ENCODE peak calls at places on chromosomes 13 and 19, in seven cellular contexts. C, J, L, Q, K, W and N are unnamed samples.

GRCh38 chr19:38417544-38418506 is 8.2 kb downstream of the RASGRP4 start:
- DNase-seq in L (peak), Q (peak), J (no peak), W (no peak), K (peak), C (peak), N (peak)

GRCh38 chr19:58579473-58580142 is 6.5 kb upstream of the MZF1 start:
- DNase-seq in L (no peak), Q (no peak), C (no peak), J (no peak), K (peak), W (no peak), N (no peak)

GRCh38 chr19:27746691-27747380 is 1466.1 kb downstream of the UQCRFS1 start:
- DNase-seq in J (no peak), L (peak), W (no peak), C (peak), Q (no peak), K (peak), N (no peak)

GRCh38 chr13:99323488-99323887 is 16.3 kb upstream of the GPR183 start:
- DNase-seq in L (no peak), Q (no peak), J (no peak), W (no peak), C (no peak), K (no peak), N (no peak)

GRCh38 chr19:17779281-17779930 is 15.5 kb upstream of the B3GNT3 start:
- DNase-seq in L (no peak), Q (no peak), W (peak), J (no peak), K (peak), C (peak), N (peak)

GRCh38 chr19:19461671-19462622 is 53.4 kb downstream of the TSSK6 start:
- DNase-seq in L (peak), Q (no peak), C (peak), K (peak), J (no peak), W (peak), N (no peak)

GRCh38 chr13:49517461-49517860 is 21.7 kb downstream of the PHF11 start:
- DNase-seq in J (no peak), L (no peak), K (no peak), W (no peak), C (peak), Q (no peak), N (no peak)

GRCh38 chr13:39900106-39900750 is 244.8 kb downstream of the COG6 start:
- DNase-seq in J (no peak), Q (no peak), L (no peak), C (peak), W (no peak), K (no peak), N (no peak)

GRCh38 chr13:87274209-87274819 is 396.9 kb upstream of the SLITRK5 start:
- DNase-seq in Q (no peak), J (no peak), L (peak), C (peak), K (no peak), W (no peak), N (no peak)

GRCh38 chr13:48975101-48975925 is at the start of gene FNDC3A:
- DNase-seq in J (no peak), W (peak), Q (peak), C (peak), K (peak), L (peak), N (peak)

GRCh38 chr13:21637296-21637695 is 33.3 kb upstream of the MICU2 start:
- DNase-seq in K (peak), Q (peak), W (no peak), C (peak), L (peak), J (no peak), N (peak)

GRCh38 chr19:30393046-30393445 is 20.9 kb downstream of the ZNF536 start:
- DNase-seq in Q (no peak), C (no peak), L (no peak), K (no peak), W (no peak), J (no peak), N (no peak)

GRCh38 chr19:37691881-37692504 is 27.6 kb downstream of the ZNF607 start:
- DNase-seq in K (peak), L (peak), J (peak), W (peak), Q (peak), C (peak), N (no peak)

GRCh38 chr13:98460519-98460918 is 116.4 kb downstream of the STK24 start:
- DNase-seq in K (no peak), L (no peak), C (no peak), J (no peak), Q (no peak), W (no peak), N (no peak)

GRCh38 chr13:43270043-43270830 is 246.9 kb downstream of the DNAJC15 start:
- DNase-seq in C (peak), J (no peak), W (no peak), Q (no peak), K (no peak), L (no peak), N (no peak)

GRCh38 chr13:34044041-34044440 is 226.1 kb downstream of the RFC3 start:
- DNase-seq in W (no peak), J (no peak), K (no peak), Q (no peak), L (no peak), C (peak), N (no peak)

GRCh38 chr19:39924389-39924788 is 10.0 kb downstream of the FCGBP start:
- DNase-seq in W (no peak), L (no peak), Q (no peak), C (no peak), J (no peak), K (peak), N (no peak)

GRCh38 chr19:4456843-4457653 is 546 bp downstream of the UBXN6 start:
- DNase-seq in C (peak), J (no peak), Q (peak), W (no peak), K (peak), L (no peak), N (no peak)

GRCh38 chr13:94416454-94417080 is 62.9 kb downstream of the DCT start:
- DNase-seq in C (peak), W (no peak), K (no peak), J (no peak), Q (no peak), L (no peak), N (no peak)

GRCh38 chr13:31887311-31887710 is 144.3 kb upstream of the FRY start:
- DNase-seq in W (no peak), Q (no peak), J (no peak), K (no peak), L (no peak), C (peak), N (no peak)

GRCh38 chr19:47595937-47596336 is 13.0 kb upstream of the BICRA start:
- DNase-seq in K (no peak), W (no peak), L (no peak), Q (no peak), C (no peak), J (no peak), N (peak)

GRCh38 chr19:35959040-35959967 is 23.1 kb downstream of the LRFN3 start:
- DNase-seq in W (no peak), L (no peak), J (no peak), K (peak), Q (peak), C (peak), N (no peak)

GRCh38 chr13:94984974-94985373 is 272.6 kb upstream of the SOX21 start:
- DNase-seq in L (no peak), J (no peak), K (no peak), C (no peak), Q (no peak), W (no peak), N (no peak)

GRCh38 chr13:34926513-34926912 is 15.6 kb upstream of the NBEA start:
- DNase-seq in K (no peak), J (no peak), L (no peak), C (peak), W (no peak), Q (no peak), N (no peak)

GRCh38 chr13:24744247-24744646 is 19.7 kb upstream of the RNF17 start:
- DNase-seq in J (no peak), C (no peak), Q (no peak), L (no peak), W (no peak), K (no peak), N (no peak)

GRCh38 chr13:24745516-24745860 is 18.5 kb upstream of the RNF17 start:
- DNase-seq in W (no peak), C (no peak), L (no peak), J (no peak), Q (no peak), K (no peak), N (no peak)

GRCh38 chr13:24745861-24746617 is 17.9 kb upstream of the RNF17 start:
- DNase-seq in Q (no peak), C (no peak), K (no peak), J (no peak), L (no peak), W (no peak), N (no peak)

GRCh38 chr13:24747248-24748151 is 16.5 kb upstream of the RNF17 start:
- DNase-seq in Q (no peak), L (no peak), J (no peak), W (no peak), C (peak), K (no peak), N (no peak)

GRCh38 chr13:24746618-24747247 is 17.2 kb upstream of the RNF17 start:
- DNase-seq in C (no peak), L (no peak), Q (no peak), W (no peak), K (no peak), J (no peak), N (no peak)
- TF ChIP-seq CTCF in C (no peak), L (no peak), Q (no peak), W (no peak), K (no peak), J (no peak), N (no peak)

GRCh38 chr13:26623125-26623524 is 65.6 kb downstream of the WASF3 start:
- DNase-seq in W (no peak), L (no peak), J (no peak), Q (no peak), C (no peak), K (no peak), N (no peak)

GRCh38 chr13:26629260-26629659 is 71.8 kb downstream of the WASF3 start:
- DNase-seq in W (no peak), Q (no peak), K (no peak), C (no peak), J (no peak), L (no peak), N (no peak)

GRCh38 chr13:26624572-26624971 is 67.1 kb downstream of the WASF3 start:
- DNase-seq in J (no peak), W (no peak), C (no peak), K (no peak), Q (no peak), L (no peak), N (no peak)

GRCh38 chr13:26628706-26629105 is 71.2 kb downstream of the WASF3 start:
- DNase-seq in Q (no peak), L (no peak), K (no peak), J (no peak), C (peak), W (no peak), N (no peak)
- TF ChIP-seq CTCF in Q (no peak), L (no peak), K (no peak), J (no peak), C (peak), W (no peak), N (no peak)

GRCh38 chr19:6270076-6270745 is 9.6 kb downstream of the MLLT1 start:
- DNase-seq in W (no peak), C (no peak), L (no peak), K (no peak), J (no peak), Q (no peak), N (no peak)

GRCh38 chr19:6268382-6268771 is 11.4 kb downstream of the MLLT1 start:
- DNase-seq in L (no peak), Q (no peak), C (no peak), W (no peak), J (no peak), K (no peak), N (no peak)

GRCh38 chr19:6267552-6268381 is 12.0 kb downstream of the MLLT1 start:
- DNase-seq in W (no peak), Q (no peak), C (no peak), L (no peak), K (no peak), J (no peak), N (no peak)

GRCh38 chr19:6270822-6271221 is 9.0 kb downstream of the MLLT1 start:
- DNase-seq in J (no peak), K (no peak), Q (no peak), C (no peak), W (no peak), L (no peak), N (no peak)

GRCh38 chr19:6269101-6269886 is 10.5 kb downstream of the MLLT1 start:
- DNase-seq in L (no peak), K (no peak), W (no peak), J (no peak), C (no peak), Q (no peak), N (no peak)
- TF ChIP-seq CTCF in L (no peak), K (no peak), W (no peak), J (no peak), C (no peak), Q (no peak), N (no peak)

DNA sequence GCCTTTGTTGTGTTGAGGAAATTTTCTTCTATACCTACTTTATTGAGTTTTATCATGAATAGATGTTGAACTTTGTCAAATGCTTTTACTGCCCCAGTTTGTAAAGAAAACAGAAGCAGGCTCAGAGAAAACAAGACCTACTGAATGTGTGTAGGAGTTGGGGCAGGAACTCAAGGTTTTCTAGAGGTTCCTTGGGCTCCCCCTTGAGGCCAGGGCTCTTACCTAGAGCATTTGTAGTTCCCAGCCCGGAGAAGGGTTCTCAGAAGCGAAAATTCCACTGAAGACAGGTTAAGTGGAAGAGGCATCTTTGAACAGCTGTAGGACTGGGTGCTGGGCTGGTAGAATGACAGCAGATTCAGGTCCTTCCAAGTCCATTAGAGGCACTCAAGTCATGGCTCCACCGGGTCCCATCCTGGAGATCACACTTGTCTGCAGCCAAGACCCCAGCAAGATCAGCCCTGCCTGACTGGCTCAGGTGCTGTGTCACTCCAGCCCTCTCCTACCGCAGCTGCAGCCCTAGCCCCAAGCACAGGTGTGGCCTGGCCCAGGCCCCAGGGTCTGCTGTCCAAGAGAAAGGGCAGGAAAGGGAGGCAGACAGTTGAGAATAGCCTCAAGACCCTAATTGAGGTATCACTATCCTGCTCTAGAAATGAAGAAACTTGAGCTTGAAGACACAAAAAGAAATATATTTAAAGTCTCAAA is 425.5 kb downstream of the PCDH20 start:
- DNase-seq in Q (no peak), C (no peak), L (peak), W (no peak), K (no peak), J (no peak), N (no peak)
- TF ChIP-seq CTCF in Q (no peak), C (no peak), L (no peak), W (no peak), K (no peak), J (no peak), N (no peak)

GRCh38 chr13:41061075-41061913 is at the start of gene WBP4:
- DNase-seq in L (peak), Q (peak), K (peak), W (peak), J (peak), C (peak), N (peak)
- TF ChIP-seq CTCF in L (no peak), Q (no peak), K (no peak), W (peak), J (no peak), C (peak), N (no peak)

GRCh38 chr13:51921790-51922740 is 60.3 kb downstream of the CCDC70 start:
- DNase-seq in K (no peak), C (peak), Q (no peak), W (no peak), L (no peak), J (no peak), N (no peak)
- TF ChIP-seq CTCF in K (no peak), C (no peak), Q (no peak), W (no peak), L (no peak), J (no peak), N (no peak)

DNA sequence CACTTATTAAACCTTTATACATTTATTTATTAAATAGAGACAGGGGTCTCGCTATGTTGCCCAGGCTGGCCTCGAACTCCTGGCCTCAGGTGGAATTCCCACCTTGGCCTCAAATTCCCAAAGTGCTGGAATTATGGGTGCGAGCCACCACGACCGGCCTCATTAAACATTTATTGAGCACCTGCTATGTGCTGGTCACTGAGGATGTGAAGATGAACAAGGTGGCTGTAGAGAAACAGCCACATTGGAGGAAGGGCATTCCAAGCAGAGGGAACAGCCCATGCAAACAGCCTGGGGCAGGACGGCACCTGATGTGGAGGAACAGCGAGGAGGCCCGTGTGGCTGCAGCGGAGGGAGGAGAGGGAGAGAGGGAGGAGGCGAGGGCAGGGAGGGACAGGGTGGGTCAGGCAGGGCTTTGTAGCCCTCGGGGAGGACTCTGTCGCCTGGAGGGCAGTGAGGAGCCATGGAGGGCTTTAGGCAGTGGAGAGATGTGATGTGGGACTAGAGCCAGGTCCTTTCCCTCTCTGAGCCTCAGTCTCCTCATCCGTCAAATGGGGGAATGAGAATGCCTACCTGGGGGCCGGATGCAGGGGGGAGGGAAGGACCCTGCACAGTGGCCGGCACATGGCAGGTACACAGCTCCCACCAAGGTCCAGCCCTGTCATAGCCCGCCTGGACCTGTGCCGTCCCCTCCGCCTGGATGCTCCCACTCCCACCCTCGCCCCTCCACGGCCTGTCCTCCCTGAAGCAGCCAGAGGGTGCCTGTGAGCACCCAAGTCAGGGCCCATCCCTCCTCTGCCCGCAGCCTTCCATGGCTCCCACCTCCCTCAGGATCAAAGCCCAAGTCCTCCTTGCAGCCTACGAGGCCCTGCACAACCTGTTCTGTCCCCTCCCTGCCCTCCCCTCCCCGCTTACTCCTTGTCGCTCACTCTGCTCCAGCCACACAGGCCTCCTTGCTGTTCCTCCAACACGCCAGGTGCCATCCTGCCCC is 21.5 kb upstream of the NFIC start:
- DNase-seq in L (peak), J (no peak), K (no peak), Q (no peak), C (no peak), W (no peak), N (no peak)
- TF ChIP-seq CTCF in L (no peak), J (no peak), K (no peak), Q (no peak), C (peak), W (no peak), N (no peak)

GRCh38 chr13:96900992-96901391 is 93.3 kb downstream of the OXGR1 start:
- DNase-seq in W (no peak), L (no peak), K (no peak), J (no peak), C (no peak), Q (no peak), N (no peak)
- TF ChIP-seq CTCF in W (no peak), L (no peak), K (no peak), J (no peak), C (no peak), Q (no peak), N (no peak)

DNA sequence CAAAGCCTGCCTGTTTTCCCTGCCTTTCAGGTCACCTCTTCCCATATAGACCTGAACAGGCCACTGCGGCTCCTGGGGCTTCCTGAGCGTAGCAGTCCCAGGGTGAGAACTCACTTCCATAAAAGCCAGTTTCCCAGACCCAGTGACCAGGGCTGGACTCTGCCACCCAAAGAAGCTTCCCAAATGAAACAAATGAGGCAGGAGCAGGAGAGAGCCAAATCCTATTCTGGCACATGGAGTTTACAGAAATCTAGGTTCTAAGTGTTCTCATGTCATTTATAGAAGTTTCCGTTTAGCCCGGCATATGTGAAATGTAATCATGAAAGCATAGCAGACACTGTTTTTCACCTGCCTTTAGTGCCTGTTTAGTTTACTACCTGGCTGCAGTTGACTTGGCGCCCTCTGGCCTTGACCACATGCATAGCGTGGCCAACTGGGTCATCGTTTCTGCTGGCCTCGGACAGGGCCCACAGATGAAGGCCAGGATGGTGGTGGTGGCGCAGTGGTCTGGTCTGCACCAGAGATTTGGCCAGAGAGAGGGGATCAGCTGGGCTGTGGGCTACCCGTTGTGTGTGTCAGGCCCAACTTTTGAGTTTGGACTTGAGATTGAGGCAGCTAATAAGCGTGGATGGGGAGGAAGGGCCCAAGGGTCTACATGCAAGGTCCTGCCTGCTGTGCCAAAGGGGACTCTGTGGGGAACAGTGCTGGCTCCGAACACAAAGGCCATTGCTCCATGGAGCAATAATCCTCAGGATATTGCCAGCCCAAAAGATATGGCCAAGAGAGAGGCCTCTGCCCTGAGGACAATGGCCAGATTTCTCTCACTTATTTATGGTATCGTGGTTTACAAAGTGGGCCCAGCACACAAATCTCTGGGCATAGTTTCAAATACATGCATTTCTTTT is 43.3 kb downstream of the NFIX start:
- DNase-seq in C (no peak), K (no peak), J (no peak), W (no peak), Q (no peak), L (no peak), N (no peak)
- TF ChIP-seq CTCF in C (no peak), K (no peak), J (no peak), W (no peak), Q (no peak), L (no peak), N (no peak)